ENCODE peak calls at places on chromosome 22, in ten cellular contexts. S is CD4-positive, CD25-positive, alpha-beta regulatory T cell; Z is transverse colon; Y is left lung; P is psoas muscle; F is OCI-LY7; E is GM23248; K is cardiac muscle cell; H is H1; N is mucosa of descending colon. V is an unnamed sample.

GRCh38 chr22:36182056-36182455 is 19.6 kb downstream of the APOL4 start:
- DNase-seq in Y (no peak), Z (no peak), E (no peak), K (peak; percentile 34), F (no peak), H (no peak), N (no peak), S (no peak), P (no peak), V (no peak)

GRCh38 chr22:46049726-46050450 is 72.9 kb upstream of the WNT7B start:
- DNase-seq in H (no peak), N (peak; percentile 49), Y (peak; percentile 24), Z (peak; percentile 6), P (peak; percentile 53), S (no peak), E (no peak), K (no peak), F (no peak), V (peak; percentile 54)

GRCh38 chr22:25451480-25452114 is 112.9 kb upstream of the GRK3 start:
- DNase-seq in S (no peak), H (no peak), N (no peak), P (no peak), Z (no peak), E (peak; percentile 39), K (no peak), Y (no peak), F (no peak), V (no peak)

GRCh38 chr22:43449205-43449830 is 37.5 kb downstream of the MPPED1 start:
- DNase-seq in S (no peak), Z (no peak), Y (no peak), K (no peak), N (no peak), H (peak; percentile 7), P (no peak), F (no peak), E (no peak), V (no peak)

GRCh38 chr22:21917206-21917958 is 35.3 kb downstream of the PPM1F start:
- DNase-seq in N (no peak), H (no peak), K (peak; percentile 56), Z (no peak), P (peak; percentile 36), F (no peak), E (no peak), Y (no peak), S (no peak), V (no peak)

GRCh38 chr22:43831561-43832392 is 19.7 kb upstream of the EFCAB6 start:
- DNase-seq in Z (no peak), N (no peak), E (no peak), Y (no peak), K (no peak), H (no peak), S (no peak), F (no peak), P (peak; percentile 47), V (no peak)

GRCh38 chr22:43925433-43926348 is 2.1 kb downstream of the PNPLA3 start:
- DNase-seq in E (no peak), F (no peak), S (no peak), H (no peak), K (peak; percentile 25), Y (no peak), N (no peak), P (peak; percentile 65), Z (no peak), V (peak; percentile 77)

GRCh38 chr22:24975125-24975640 is 22.7 kb downstream of the KIAA1671 start:
- DNase-seq in H (no peak), F (no peak), S (no peak), Z (no peak), E (no peak), K (no peak), P (no peak), N (no peak), Y (no peak), V (no peak)

GRCh38 chr22:39364646-39365405 is 15.0 kb downstream of the SYNGR1 start:
- DNase-seq in Z (no peak), E (peak; percentile 38), N (no peak), K (no peak), S (no peak), F (no peak), Y (no peak), H (no peak), P (no peak), V (no peak)

DNA sequence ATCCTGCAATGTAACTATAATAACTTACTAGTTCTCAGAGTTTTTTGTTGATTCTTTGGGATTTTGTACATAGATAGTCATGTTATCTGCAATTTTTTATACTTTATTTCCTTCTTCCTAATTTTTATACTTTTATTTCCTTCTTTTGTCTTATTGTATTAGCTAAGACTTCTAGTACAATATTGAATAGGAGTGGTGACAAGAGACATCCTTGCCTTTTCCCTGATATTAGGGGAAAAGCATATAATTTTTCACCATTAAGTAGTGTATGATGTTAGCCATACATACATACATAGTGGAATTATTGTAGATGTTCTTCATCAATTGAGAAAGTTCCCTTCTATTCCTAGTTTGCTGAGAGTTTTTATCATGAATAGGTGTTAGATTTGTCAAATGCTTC is 27.8 kb upstream of the CLTCL1 start:
- DNase-seq in Y (no peak), Z (no peak), N (no peak), E (no peak), P (no peak), H (no peak), F (no peak), K (no peak), S (no peak), V (no peak)
- H3K9me3 ChIP-seq in Y (no peaks in the 10 kb centered on the region), Z (peaks cover 33% of the 10 kb centered on the region), N (peaks cover 41% of the 10 kb centered on the region), E (no peaks in the 10 kb centered on the region), P (peaks cover 16% of the 10 kb centered on the region), H (peaks cover 25% of the 10 kb centered on the region), F (peaks cover 11% of the 10 kb centered on the region), K (no peaks in the 10 kb centered on the region), S (peaks cover 31% of the 10 kb centered on the region), V (peaks cover 25% of the 10 kb centered on the region)

DNA sequence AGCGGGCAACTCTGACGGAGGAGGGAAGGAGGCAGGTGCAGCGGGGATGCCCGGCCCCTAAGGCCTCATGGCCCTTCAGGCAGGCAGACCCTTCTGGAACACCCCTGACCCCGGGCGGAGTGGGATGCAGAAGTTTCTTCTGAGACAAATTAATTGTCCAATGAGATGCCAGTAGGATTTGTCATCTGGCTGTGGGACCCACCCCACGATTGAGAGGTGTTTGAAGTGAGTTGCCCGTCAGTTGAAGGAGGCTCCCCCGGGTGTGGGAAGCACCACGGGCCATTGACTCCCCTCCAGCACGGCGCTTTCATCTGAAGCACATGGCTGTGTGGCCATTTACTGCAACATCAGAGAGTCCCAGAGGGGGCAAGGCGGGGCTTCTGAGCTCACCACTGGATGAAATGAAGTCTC is 527.8 kb downstream of the BRD1 start:
- DNase-seq in F (no peak), H (no peak), E (no peak), K (no peak), S (no peak), N (no peak), Y (peak; percentile 5), Z (no peak), P (no peak), V (no peak)
- H3K9me3 ChIP-seq in F (no peaks in the 10 kb centered on the region), H (no peaks in the 10 kb centered on the region), E (no peaks in the 10 kb centered on the region), K (no peaks in the 10 kb centered on the region), S (no peaks in the 10 kb centered on the region), N (no peaks in the 10 kb centered on the region), Y (no peaks in the 10 kb centered on the region), Z (no peaks in the 10 kb centered on the region), P (no peaks in the 10 kb centered on the region), V (peaks cover 7% of the 10 kb centered on the region)

GRCh38 chr22:48156603-48157355 is 1394.3 kb downstream of the TBC1D22A start:
- DNase-seq in F (no peak), P (no peak), H (no peak), K (no peak), Y (no peak), S (no peak), N (no peak), Z (peak; percentile 66), E (no peak), V (no peak)

GRCh38 chr22:48153726-48154125 is 1391.3 kb downstream of the TBC1D22A start:
- DNase-seq in E (no peak), Y (no peak), K (no peak), F (no peak), H (no peak), P (no peak), S (no peak), N (no peak), Z (peak; percentile 59), V (no peak)

GRCh38 chr22:48155446-48155845 is 1393.0 kb downstream of the TBC1D22A start:
- DNase-seq in H (no peak), F (no peak), Y (no peak), K (no peak), S (no peak), P (no peak), E (no peak), Z (no peak), N (no peak), V (no peak)

GRCh38 chr22:48154169-48154942 is 1391.9 kb downstream of the TBC1D22A start:
- DNase-seq in P (no peak), F (no peak), H (no peak), S (no peak), Z (no peak), Y (no peak), N (no peak), E (no peak), K (no peak), V (no peak)

DNA sequence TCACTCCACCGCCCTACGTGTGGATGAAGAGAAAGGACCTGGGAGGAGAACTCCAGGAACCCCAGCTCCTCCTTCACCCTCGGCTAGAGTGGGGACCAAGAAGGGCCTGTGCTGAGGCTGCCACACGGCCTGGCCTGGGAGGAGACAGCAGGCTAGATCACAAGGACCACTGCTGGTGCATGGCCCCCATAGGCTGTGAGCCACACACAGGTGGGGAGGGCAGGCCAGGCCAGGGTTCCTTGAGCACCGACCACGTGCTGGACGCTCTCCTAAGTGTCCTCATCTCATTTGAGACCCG is 1392.4 kb downstream of the TBC1D22A start:
- DNase-seq in P (no peak), F (no peak), N (no peak), H (no peak), E (no peak), S (no peak), Z (no peak), Y (no peak), K (no peak), V (no peak)
- H3K9me3 ChIP-seq in P (no peaks in the 10 kb centered on the region), F (no peaks in the 10 kb centered on the region), N (no peaks in the 10 kb centered on the region), H (no peaks in the 10 kb centered on the region), E (no peaks in the 10 kb centered on the region), S (no peaks in the 10 kb centered on the region), Z (no peaks in the 10 kb centered on the region), Y (no peaks in the 10 kb centered on the region), K (no peaks in the 10 kb centered on the region), V (no peaks in the 10 kb centered on the region)

DNA sequence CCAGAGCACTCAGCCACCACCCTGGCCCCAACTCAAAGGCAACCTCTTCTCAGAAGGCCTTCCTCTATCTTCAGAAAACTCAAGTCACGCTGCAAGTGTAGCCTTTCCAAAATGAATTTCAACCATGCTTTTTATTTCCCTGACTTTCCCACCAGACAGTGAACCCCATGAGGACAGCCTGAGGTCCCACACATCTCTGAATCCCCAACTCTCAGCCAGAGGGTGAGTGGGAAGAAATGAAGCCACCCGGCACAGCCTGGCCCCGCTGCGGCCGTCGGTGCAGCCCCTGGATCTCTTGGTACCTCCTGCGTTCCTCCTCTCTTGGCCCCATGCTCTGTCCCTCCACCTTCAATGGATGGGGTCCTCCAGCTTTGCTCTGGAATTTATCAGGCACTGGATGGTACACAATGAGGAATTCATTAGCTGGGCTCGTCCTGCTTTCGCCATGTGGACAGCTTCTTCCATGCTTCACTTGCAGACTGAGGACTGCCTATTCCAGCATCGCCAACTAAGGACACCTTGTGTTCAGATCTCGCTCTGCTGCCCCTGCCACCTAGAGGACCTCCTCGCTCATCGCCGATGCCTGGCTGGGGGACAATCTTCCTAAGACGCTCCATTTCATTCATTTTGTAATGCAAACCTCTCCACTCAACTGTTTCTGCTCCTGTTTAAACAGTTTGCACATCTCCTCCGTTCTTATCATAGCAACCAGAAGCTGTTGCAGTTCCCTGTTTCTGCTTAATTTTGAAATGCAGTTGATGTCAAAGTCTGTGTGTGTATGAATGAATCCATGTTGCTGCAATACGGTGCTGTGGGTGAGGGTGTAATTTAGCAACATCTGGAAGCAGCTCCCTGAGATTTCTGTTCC is 672.1 kb downstream of the TBC1D22A start:
- DNase-seq in P (no peak), S (no peak), H (no peak), F (no peak), Y (no peak), Z (no peak), K (no peak), E (no peak), N (no peak), V (no peak)
- H3K9me3 ChIP-seq in P (no peaks in the 10 kb centered on the region), S (no peaks in the 10 kb centered on the region), H (peaks cover 73% of the 10 kb centered on the region), F (no peaks in the 10 kb centered on the region), Y (no peaks in the 10 kb centered on the region), Z (peaks cover 4% of the 10 kb centered on the region), K (no peaks in the 10 kb centered on the region), E (no peaks in the 10 kb centered on the region), N (no peaks in the 10 kb centered on the region), V (no peaks in the 10 kb centered on the region)